ENCODE peak calls at places on chromosomes 5 and 9, in five cellular contexts. Q, R, U, G and X are unnamed samples.

GRCh38 chr5:122126711-122127385 is 2.5 kb upstream of the ZNF474 start:
- DNase-seq in Q (peak), R (no peak), U (no peak), G (no peak), X (peak)

GRCh38 chr9:130446111-130446861 is 1.5 kb downstream of the ASS1 start:
- DNase-seq in Q (peak), R (peak), U (peak), G (no peak), X (peak)

GRCh38 chr5:159240301-159240870 is 22.7 kb upstream of the UBLCP1 start:
- DNase-seq in Q (peak), R (peak), U (no peak), G (no peak), X (peak)

GRCh38 chr9:112867275-112867991 is 23.2 kb downstream of the SLC46A2 start:
- DNase-seq in Q (peak), R (peak), U (no peak), G (no peak), X (peak)

GRCh38 chr5:165602529-165602928 is 2097.1 kb downstream of the MAT2B start:
- DNase-seq in Q (no peak), R (no peak), U (no peak), G (no peak), X (no peak)

GRCh38 chr5:37846786-37847310 is 7.0 kb upstream of the GDNF start:
- DNase-seq in Q (no peak), R (no peak), U (no peak), G (no peak), X (no peak)

GRCh38 chr9:136808075-136808780 is 480 bp downstream of the RABL6 start:
- DNase-seq in Q (peak), R (no peak), U (no peak), G (no peak), X (peak)

GRCh38 chr9:82454509-82455190 is 466.1 kb downstream of the SPATA31D1 start:
- DNase-seq in Q (no peak), R (no peak), U (no peak), G (no peak), X (no peak)

GRCh38 chr5:73985145-73985544 is 359.1 kb downstream of the ARHGEF28 start:
- DNase-seq in Q (peak), R (peak), U (no peak), G (no peak), X (peak)

GRCh38 chr9:35728041-35728971 is 3.7 kb downstream of the TLN1 start:
- DNase-seq in Q (peak), R (peak), U (peak), G (no peak), X (peak)

GRCh38 chr5:59367791-59368394 is 525.6 kb downstream of the PDE4D start:
- DNase-seq in Q (peak), R (peak), U (no peak), G (peak), X (peak)

GRCh38 chr5:2582507-2582906 is 169.0 kb downstream of the IRX2 start:
- DNase-seq in Q (no peak), R (no peak), U (no peak), G (no peak), X (no peak)
- H3K4me3 ChIP-seq in Q (no peak), R (no peak), U (no peak), G (no peak), X (no peak)

GRCh38 chr5:57586649-57587048 is 104.0 kb upstream of the ACTBL2 start:
- DNase-seq in Q (no peak), R (no peak), U (no peak), G (no peak), X (no peak)

GRCh38 chr5:57594436-57594835 is 111.8 kb upstream of the ACTBL2 start:
- DNase-seq in Q (no peak), R (no peak), U (no peak), G (no peak), X (no peak)

GRCh38 chr5:57595530-57596098 is 113.0 kb upstream of the ACTBL2 start:
- DNase-seq in Q (no peak), R (no peak), U (no peak), G (no peak), X (no peak)

GRCh38 chr5:57598097-57598496 is 115.5 kb upstream of the ACTBL2 start:
- DNase-seq in Q (no peak), R (no peak), U (no peak), G (no peak), X (no peak)

GRCh38 chr5:57592236-57592635 is 109.6 kb upstream of the ACTBL2 start:
- DNase-seq in Q (no peak), R (peak), U (no peak), G (no peak), X (no peak)
- H3K4me3 ChIP-seq in Q (no peak), R (no peak), U (no peak), G (no peak), X (no peak)

DNA sequence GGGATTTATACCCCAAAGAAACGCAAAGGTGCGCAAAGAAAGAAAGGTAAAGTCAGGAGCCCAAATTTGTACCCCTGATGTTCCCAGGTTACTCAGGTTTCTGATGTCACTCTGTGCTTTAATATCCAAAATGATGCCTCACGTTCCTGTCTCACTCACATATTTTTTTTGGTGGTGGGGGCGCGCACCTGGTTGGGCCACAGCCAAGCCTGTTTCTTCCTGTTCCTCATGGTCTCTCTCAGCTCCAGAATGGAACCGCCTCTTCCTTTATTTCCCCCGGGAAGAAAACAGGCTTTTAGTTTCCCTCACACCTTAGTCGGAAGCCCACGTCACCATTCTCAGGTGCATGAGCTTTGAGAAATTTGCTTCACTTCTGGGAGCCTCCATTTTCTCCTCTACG is 118.3 kb upstream of the BOD1 start:
- DNase-seq in Q (no peak), R (no peak), U (no peak), G (no peak), X (no peak)
- H3K4me3 ChIP-seq in Q (no peak), R (no peak), U (no peak), G (no peak), X (no peak)

DNA sequence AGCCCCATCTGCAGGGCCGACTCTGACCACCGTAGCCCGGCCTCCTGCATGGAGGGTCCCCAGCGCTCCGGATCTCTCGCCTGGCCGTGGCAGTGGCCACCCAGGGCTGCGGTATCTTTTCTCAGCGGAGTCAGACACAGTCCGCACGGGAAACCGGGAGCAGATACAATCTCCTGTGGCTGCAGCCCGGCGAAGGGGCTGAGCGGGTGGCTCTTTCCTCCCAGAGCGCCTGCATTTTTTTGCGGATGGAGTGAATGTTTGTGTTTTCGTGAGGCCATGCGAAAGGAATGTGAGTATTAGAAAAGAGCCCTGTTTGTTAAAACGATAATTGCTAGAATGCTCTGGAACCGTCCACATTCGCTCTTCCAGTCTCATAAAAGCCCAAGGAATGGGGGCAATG is 53.4 kb upstream of the PTCH1 start:
- DNase-seq in Q (peak), R (peak), U (no peak), G (no peak), X (peak)
- H3K4me3 ChIP-seq in Q (peak), R (peak), U (no peak), G (no peak), X (peak)

DNA sequence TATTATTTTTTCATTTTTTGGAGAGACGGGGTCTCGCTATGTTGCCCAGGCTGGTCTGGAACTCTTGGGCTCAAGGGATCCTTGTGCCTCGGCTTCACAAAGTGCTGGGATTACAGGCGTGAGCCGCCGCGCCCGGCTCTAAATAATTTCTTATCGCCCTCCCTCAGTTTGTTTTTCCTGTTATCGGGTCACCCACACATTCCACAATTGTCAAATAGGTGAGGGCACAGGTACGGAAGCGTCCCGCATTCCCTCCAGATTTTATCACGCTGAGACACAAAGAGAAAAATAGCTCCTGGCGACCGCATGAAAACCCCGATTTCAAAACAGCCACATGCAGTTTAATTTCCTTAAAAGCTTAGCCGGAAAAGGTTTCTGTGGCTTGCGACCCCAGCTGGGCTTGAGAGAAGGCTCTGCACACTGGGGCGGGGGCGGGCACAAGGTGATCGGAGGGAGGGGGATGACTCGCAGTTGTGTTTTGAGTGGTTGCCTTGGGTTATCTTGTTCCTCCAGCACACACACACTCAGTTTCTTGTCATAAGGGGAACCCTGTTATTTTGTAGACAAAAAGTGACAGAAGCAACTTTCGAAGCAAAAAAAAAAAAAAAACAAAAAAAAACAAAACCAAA is 720 bp upstream of the IQGAP2 start:
- DNase-seq in Q (no peak), R (no peak), U (peak), G (no peak), X (peak)
- H3K4me3 ChIP-seq in Q (peak), R (peak), U (peak), G (peak), X (peak)